ENCODE peak calls at places on chromosomes 4 and X, in four cellular contexts. G, N, U and V are unnamed samples.

GRCh38 chr4:105306820-105307219 is 160.1 kb downstream of the TET2 start:
- DNase-seq in N (no peak), U (no peak), G (no peak), V (no peak)

GRCh38 chrX:51336584-51336983 is 4.0 kb downstream of the NUDT10 start:
- DNase-seq in N (no peak), G (peak; percentile 17), U (no peak), V (peak; percentile 16)

GRCh38 chrX:47093248-47093647 is 15.0 kb downstream of the RGN start:
- DNase-seq in U (no peak), N (no peak), G (peak; percentile 20), V (no peak)

GRCh38 chr4:145216532-145216931 is 36.1 kb upstream of the OTUD4 start:
- DNase-seq in N (no peak), G (no peak), U (no peak), V (no peak)

GRCh38 chr4:11700751-11701226 is 272.1 kb upstream of the HS3ST1 start:
- DNase-seq in G (no peak), U (no peak), N (no peak), V (no peak)

GRCh38 chr4:164467493-164467892 is 286.4 kb upstream of the SMIM31 start:
- DNase-seq in U (no peak), N (no peak), G (no peak), V (no peak)

GRCh38 chrX:116185163-116185562 is 14.6 kb downstream of the AGTR2 start:
- DNase-seq in N (no peak), U (no peak), G (no peak), V (no peak)

GRCh38 chr4:112348488-112349158 is 51.5 kb downstream of the ALPK1 start:
- DNase-seq in G (peak; percentile 57), N (no peak), U (no peak), V (no peak)

GRCh38 chrX:70279081-70279480 is 2.9 kb upstream of the RAB41 start:
- DNase-seq in G (no peak), U (no peak), N (no peak), V (no peak)

GRCh38 chrX:37926700-37927099 is 79.3 kb upstream of the DYNLT3 start:
- DNase-seq in U (no peak), G (peak; percentile 12), N (peak; percentile 4), V (no peak)

GRCh38 chr4:154132406-154132805 is 343.5 kb upstream of the SFRP2 start:
- DNase-seq in G (no peak), N (no peak), U (no peak), V (no peak)

GRCh38 chr4:173413043-173413442 is 14.1 kb upstream of the SCRG1 start:
- DNase-seq in U (no peak), G (no peak), N (no peak), V (no peak)

GRCh38 chr4:177596991-177597390 is 154.8 kb upstream of the AGA start:
- DNase-seq in U (no peak), G (no peak), N (no peak), V (no peak)

GRCh38 chr4:157806176-157806575 is 366.6 kb downstream of the GASK1B start:
- DNase-seq in N (no peak), U (no peak), G (no peak), V (no peak)

GRCh38 chr4:148341980-148342800 is 100.0 kb downstream of the NR3C2 start:
- DNase-seq in N (no peak), U (no peak), G (no peak), V (no peak)

GRCh38 chr4:125244848-125245450 is 69.8 kb upstream of the FAT4 start:
- DNase-seq in N (no peak), U (no peak), G (no peak), V (no peak)

GRCh38 chr4:150510176-150510875 is 71.6 kb upstream of the MAB21L2 start:
- DNase-seq in G (no peak), U (no peak), N (no peak), V (no peak)

GRCh38 chrX:130696542-130696941 is 206.5 kb downstream of the ENOX2 start:
- DNase-seq in N (no peak), G (no peak), U (no peak), V (no peak)

GRCh38 chrX:69616520-69617203 is 749 bp downstream of the EDA start:
- DNase-seq in N (no peak), U (no peak), G (no peak), V (peak; percentile 1)

GRCh38 chr4:14524236-14524635 is 478.0 kb upstream of the CPEB2 start:
- DNase-seq in N (no peak), U (no peak), G (no peak), V (no peak)

GRCh38 chr4:151797131-151797530 is 36.3 kb upstream of the GATB start:
- DNase-seq in G (no peak), N (no peak), U (no peak), V (no peak)

GRCh38 chr4:153233761-153234371 is 29.6 kb downstream of the TRIM2 start:
- DNase-seq in N (no peak), G (no peak), U (no peak), V (no peak)

GRCh38 chr4:99893029-99893428 is 1.2 kb downstream of the LAMTOR3 start:
- DNase-seq in G (no peak), N (no peak), U (no peak), V (no peak)

GRCh38 chr4:41209901-41210300 is 4.4 kb downstream of the APBB2 start:
- DNase-seq in U (no peak), G (no peak), N (no peak), V (no peak)

GRCh38 chr4:41213563-41214157 is 682 bp downstream of the APBB2 start:
- DNase-seq in G (no peak), U (peak; percentile 13), N (no peak), V (peak; percentile 21)

GRCh38 chr4:41214158-41215146 is at the start of gene APBB2:
- DNase-seq in U (peak; percentile 77), N (peak; percentile 49), G (peak; percentile 84), V (peak; percentile 77)

GRCh38 chr4:41215155-41215554 is 813 bp upstream of the APBB2 start:
- DNase-seq in U (no peak), G (no peak), N (no peak), V (no peak)

DNA sequence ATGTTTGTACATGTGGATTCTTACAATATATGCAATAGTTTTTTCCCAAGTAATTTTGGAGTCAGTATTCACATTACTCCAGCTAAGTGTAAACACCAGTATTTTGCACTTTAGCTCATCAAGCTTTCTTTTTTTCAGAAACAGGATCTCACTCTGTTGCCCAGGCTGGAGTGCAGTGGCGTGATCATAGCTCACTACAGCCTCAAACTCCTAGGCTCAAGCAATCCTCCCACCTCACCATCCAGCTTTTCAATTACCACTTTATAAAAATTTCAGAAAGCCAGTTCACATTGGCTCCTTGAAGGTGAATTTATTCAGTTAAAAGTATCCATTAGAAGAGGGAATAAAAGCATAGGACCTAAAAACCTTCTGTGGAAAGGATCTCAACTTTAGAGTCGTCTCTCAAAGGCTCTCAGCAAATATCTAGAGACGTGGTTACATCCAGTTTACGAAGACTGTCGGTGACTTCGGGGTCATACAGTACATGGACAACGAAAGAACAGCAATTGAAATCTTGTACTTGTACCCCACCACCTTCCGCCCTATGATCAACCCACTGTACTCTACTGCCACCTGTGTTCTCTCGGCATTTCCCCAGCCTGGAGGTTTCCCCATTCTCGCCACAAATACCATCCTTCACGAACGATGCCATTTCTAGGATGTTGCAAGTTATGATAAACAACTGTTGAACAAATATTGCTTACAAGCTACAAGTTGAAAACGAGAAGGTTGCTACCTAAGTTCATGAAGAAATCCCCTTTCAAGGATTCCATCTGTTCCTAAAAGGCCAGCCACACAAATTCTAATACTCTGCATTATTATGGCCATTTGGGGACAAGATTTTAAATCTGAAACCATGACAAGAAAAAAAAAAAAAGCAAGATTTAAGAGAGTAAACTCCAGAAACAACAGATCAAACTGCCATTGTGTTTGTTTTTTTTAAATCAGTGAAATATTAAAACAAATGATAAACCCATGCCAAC is 1.8 kb downstream of the APBB2 start:
- DNase-seq in U (no peak), G (no peak), N (peak; percentile 70), V (no peak)
- TF ChIP-seq POLR2A in U (no peak), G (no peak), N (no peak), V (no peak)

GRCh38 chr4:1357356-1358248 is 10.6 kb downstream of the UVSSA start:
- DNase-seq in N (no peak), G (no peak), U (no peak), V (no peak)

GRCh38 chr4:1358421-1359160 is 11.6 kb downstream of the UVSSA start:
- DNase-seq in G (no peak), U (no peak), N (no peak), V (no peak)

GRCh38 chr4:1359976-1360375 is 13.0 kb downstream of the UVSSA start:
- DNase-seq in G (no peak), N (no peak), U (no peak), V (no peak)

GRCh38 chr4:1360423-1361283 is 13.6 kb downstream of the UVSSA start:
- DNase-seq in U (no peak), G (no peak), N (no peak), V (no peak)

GRCh38 chr4:1359161-1359535 is 12.1 kb downstream of the UVSSA start:
- DNase-seq in U (no peak), G (no peak), N (no peak), V (no peak)
- TF ChIP-seq TAF1 in U (no peak), G (no peak), N (no peak), V (no peak)

DNA sequence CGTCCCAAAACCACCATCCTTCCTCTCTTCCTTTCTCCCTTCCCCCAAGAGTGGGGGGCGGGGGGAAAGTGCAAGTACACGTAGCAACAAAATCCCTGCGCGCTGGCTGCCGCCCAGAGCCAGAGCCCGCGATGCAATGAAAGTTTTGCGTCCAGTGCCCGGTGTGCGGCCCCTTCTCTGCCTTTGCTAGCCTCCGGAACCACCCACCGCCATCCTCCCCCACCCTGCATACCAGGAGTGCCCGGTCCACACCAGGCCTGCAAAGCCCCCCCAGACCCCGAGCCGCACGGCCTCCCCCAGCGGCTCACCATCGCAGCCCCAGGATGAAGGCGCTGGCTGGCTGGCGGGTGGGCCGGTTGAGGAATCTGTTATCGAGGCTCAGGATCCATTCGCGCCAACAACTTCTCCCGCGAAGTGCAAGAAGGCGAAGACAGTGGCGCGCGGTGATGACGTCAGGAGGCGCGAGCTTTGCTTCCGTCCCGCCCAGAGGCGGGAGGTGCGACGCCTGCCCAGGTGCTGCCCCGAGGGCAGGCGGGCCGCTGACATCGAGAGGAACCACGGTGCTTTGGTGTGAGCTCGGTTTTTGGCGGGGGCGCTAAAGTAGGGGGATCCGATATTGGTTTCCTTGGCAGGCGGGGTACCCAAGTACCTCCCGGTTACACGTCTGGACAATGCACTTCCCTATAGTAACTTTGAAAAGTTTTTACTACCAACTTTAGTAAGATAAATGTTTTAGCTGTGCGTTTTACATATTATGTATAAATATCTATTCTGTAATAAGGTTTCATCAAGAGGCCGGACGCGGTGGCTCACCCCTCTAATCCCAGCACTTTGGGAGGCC is at the start of gene RFC1:
- DNase-seq in N (peak; percentile 73), U (peak; percentile 76), G (peak; percentile 83), V (peak; percentile 73)
- TF ChIP-seq POLR2A in N (peak; percentile 88), U (peak; percentile 57), G (peak; percentile 86), V (peak; percentile 86)

DNA sequence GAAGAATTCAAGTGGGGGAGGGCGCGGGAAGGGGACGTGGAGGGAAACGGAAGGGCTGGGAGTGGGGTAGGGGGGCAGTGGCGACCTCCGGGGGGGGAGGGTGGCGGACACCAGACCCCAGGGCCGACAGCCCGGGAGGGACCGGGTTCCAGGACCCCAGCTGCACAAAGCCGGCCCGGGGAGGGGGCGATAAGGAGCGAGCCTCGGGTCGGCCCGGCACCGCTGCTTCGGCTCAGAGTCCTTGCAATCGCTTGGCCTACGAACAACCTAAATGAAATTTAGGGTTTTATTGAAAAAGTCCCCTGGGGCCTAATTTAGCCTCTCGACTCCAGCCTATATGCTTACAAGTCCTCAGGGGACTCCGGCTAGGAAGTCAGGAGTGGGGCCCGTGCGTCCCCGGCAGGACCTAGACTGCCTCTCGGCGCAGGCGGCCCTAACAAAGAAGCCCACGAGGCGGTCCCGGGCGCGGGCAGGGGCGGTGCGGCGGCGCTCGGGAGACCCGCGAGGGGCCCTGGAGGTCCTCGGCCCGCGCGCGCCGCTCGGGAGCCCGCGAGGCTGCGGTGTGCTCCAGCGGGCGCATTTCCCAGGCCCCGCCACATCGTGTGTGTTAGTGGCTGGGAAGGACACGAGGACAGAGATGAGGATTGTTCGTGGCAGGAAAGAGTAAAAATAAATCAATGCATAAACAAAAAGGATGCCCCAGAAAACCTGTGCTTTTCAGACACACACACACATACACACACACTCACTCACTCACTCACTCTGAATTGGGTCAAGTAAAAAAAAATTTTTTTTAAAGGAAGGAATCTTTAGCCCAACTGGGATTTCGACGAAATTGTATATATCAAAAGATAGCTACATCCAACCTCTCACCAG is 70.0 kb downstream of the MGST2 start:
- DNase-seq in G (no peak), U (peak; percentile 39), N (no peak), V (no peak)
- TF ChIP-seq TAF1 in G (no peak), U (no peak), N (no peak), V (no peak)